ENCODE peak calls at places on chromosomes 2 and 18, in seven cellular contexts. N is mucosa of descending colon, F is astrocyte, R is OCI-LY7, O is bronchial epithelial cell, X is fibroblast of mammary gland, I is cardiac fibroblast. L is an unnamed sample.

GRCh38 chr2:106147159-106147558 is 46.9 kb downstream of the UXS1 start:
- DNase-seq in R (no peak), N (no peak), I (peak), X (peak), F (peak), O (peak), L (peak)

GRCh38 chr2:109611467-109612095 is 2.2 kb downstream of the SEPTIN10 start:
- DNase-seq in N (no peak), O (peak), X (peak), F (peak), I (peak), R (no peak), L (peak)

GRCh38 chr2:3597567-3597966 is 2.7 kb downstream of the COLEC11 start:
- DNase-seq in R (no peak), N (no peak), O (no peak), I (no peak), F (no peak), X (no peak), L (no peak)

GRCh38 chr18:44036500-44036899 is 644.2 kb upstream of the SETBP1 start:
- DNase-seq in I (peak), N (peak), O (no peak), R (no peak), X (no peak), F (no peak), L (peak)

GRCh38 chr2:224308267-224308911 is 93.5 kb downstream of the FAM124B start:
- DNase-seq in N (no peak), F (no peak), X (no peak), O (no peak), I (no peak), R (no peak), L (no peak)

GRCh38 chr2:231211461-231211860 is 13.0 kb downstream of the ARMC9 start:
- DNase-seq in N (no peak), O (no peak), X (no peak), R (no peak), F (no peak), I (peak), L (no peak)

GRCh38 chr2:16566701-16567100 is 98.9 kb downstream of the CYRIA start:
- DNase-seq in F (no peak), R (no peak), X (no peak), O (no peak), I (no peak), N (no peak), L (no peak)

GRCh38 chr2:223562078-223562477 is 40.1 kb downstream of the SCG2 start:
- DNase-seq in X (no peak), N (no peak), O (no peak), R (no peak), F (no peak), I (no peak), L (no peak)

GRCh38 chr2:67255933-67256615 is 141.1 kb upstream of the ETAA1 start:
- DNase-seq in N (no peak), I (peak), O (peak), X (peak), R (no peak), F (peak), L (peak)

GRCh38 chr2:152562208-152562884 is 154.9 kb downstream of the PRPF40A start:
- DNase-seq in F (no peak), O (no peak), R (no peak), N (no peak), X (no peak), I (no peak), L (no peak)

GRCh38 chr2:239155806-239156480 is 244.9 kb downstream of the HDAC4 start:
- DNase-seq in R (no peak), X (no peak), N (no peak), F (no peak), I (no peak), O (no peak), L (no peak)

GRCh38 chr18:79523738-79524180 is 128.0 kb downstream of the NFATC1 start:
- DNase-seq in N (peak), O (no peak), I (no peak), R (peak), X (no peak), F (peak), L (no peak)

GRCh38 chr18:67232991-67233390 is 283.5 kb downstream of the DSEL start:
- DNase-seq in O (peak), X (peak), R (no peak), N (no peak), I (peak), F (no peak), L (peak)

GRCh38 chr2:187593697-187594096 is 39.5 kb upstream of the TFPI start:
- DNase-seq in F (peak), O (peak), X (no peak), I (no peak), R (no peak), N (no peak), L (no peak)

GRCh38 chr2:35463805-35464596 is 891.6 kb upstream of the CRIM1 start:
- DNase-seq in X (no peak), N (no peak), O (no peak), F (peak), I (no peak), R (no peak), L (no peak)

GRCh38 chr2:40332096-40332826 is 119.6 kb downstream of the SLC8A1 start:
- DNase-seq in R (no peak), F (peak), N (no peak), I (peak), O (peak), X (peak), L (peak)

GRCh38 chr18:71471963-71472725 is 1072.0 kb downstream of the CBLN2 start:
- DNase-seq in O (no peak), F (no peak), X (no peak), R (no peak), I (no peak), N (no peak), L (no peak)

GRCh38 chr18:51278045-51278649 is 80.7 kb upstream of the MEX3C start:
- DNase-seq in I (peak), N (peak), R (peak), O (peak), F (no peak), X (peak), L (peak)

GRCh38 chr2:54402350-54402749 is 53.8 kb upstream of the SPTBN1 start:
- DNase-seq in O (no peak), X (peak), N (peak), F (no peak), I (peak), R (no peak), L (peak)

GRCh38 chr18:28728891-28729290 is 552.0 kb upstream of the CDH2 start:
- DNase-seq in R (no peak), F (peak), O (peak), X (peak), N (no peak), I (no peak), L (peak)

GRCh38 chr18:10771053-10771709 is 245.4 kb downstream of the NAPG start:
- DNase-seq in R (no peak), F (no peak), X (peak), O (peak), N (no peak), I (no peak), L (peak)

GRCh38 chr2:72263043-72263780 is 115.5 kb upstream of the CYP26B1 start:
- DNase-seq in O (no peak), X (no peak), I (no peak), R (no peak), N (no peak), F (no peak), L (no peak)

GRCh38 chr2:240322231-240322955 is 113.1 kb upstream of the GPC1 start:
- DNase-seq in I (peak), F (no peak), R (no peak), N (no peak), O (no peak), X (peak), L (peak)

GRCh38 chr2:103435010-103435409 is 673.2 kb downstream of the TMEM182 start:
- DNase-seq in N (no peak), O (peak), I (no peak), X (peak), R (no peak), F (peak), L (no peak)

GRCh38 chr2:96819101-96819875 is 3.2 kb downstream of the CNNM3 start:
- DNase-seq in X (no peak), O (peak), I (no peak), R (no peak), N (peak), F (no peak), L (no peak)

GRCh38 chr2:196551014-196551413 is 88.5 kb upstream of the CCDC150 start:
- DNase-seq in N (no peak), F (no peak), I (peak), O (no peak), X (peak), R (no peak), L (no peak)

GRCh38 chr2:189601043-189601442 is 20.5 kb upstream of the SLC40A1 start:
- DNase-seq in X (peak), R (no peak), I (no peak), F (peak), O (peak), N (no peak), L (peak)

GRCh38 chr2:55408946-55409868 is 10.4 kb downstream of the CCDC88A start:
- DNase-seq in F (peak), R (no peak), O (no peak), X (no peak), N (no peak), I (peak), L (peak)

GRCh38 chr18:39675358-39675757 is 2109.8 kb upstream of the CELF4 start:
- DNase-seq in R (no peak), N (no peak), O (no peak), I (peak), X (peak), F (peak), L (peak)

GRCh38 chr2:216109962-216110614 is 940 bp downstream of the XRCC5 start:
- DNase-seq in O (peak), N (no peak), F (peak), R (peak), X (peak), I (peak), L (peak)

GRCh38 chr18:24300703-24301102 is 96.9 kb downstream of the OSBPL1A start:
- DNase-seq in F (no peak), X (no peak), R (no peak), I (no peak), N (no peak), O (peak), L (no peak)

GRCh38 chr2:105804266-105804665 is 59.6 kb downstream of the NCK2 start:
- DNase-seq in F (peak), X (no peak), R (no peak), I (peak), N (no peak), O (no peak), L (peak)

GRCh38 chr2:237244976-237245646 is 159.4 kb downstream of the COPS8 start:
- DNase-seq in F (peak), X (peak), I (peak), R (no peak), O (no peak), N (no peak), L (peak)

GRCh38 chr2:235740821-235741220 is 247.0 kb downstream of the AGAP1 start:
- DNase-seq in N (peak), R (no peak), O (no peak), I (no peak), F (no peak), X (no peak), L (no peak)
- TF ChIP-seq CTCF in N (no peak), R (peak), O (peak), I (peak), F (peak), X (peak), L (peak)

GRCh38 chr2:217938038-217938437 is 64.8 kb downstream of the TNS1 start:
- DNase-seq in F (no peak), N (no peak), X (no peak), O (no peak), I (no peak), R (no peak), L (no peak)

GRCh38 chr2:217937446-217937845 is 65.3 kb downstream of the TNS1 start:
- DNase-seq in N (no peak), R (no peak), F (no peak), O (no peak), I (peak), X (no peak), L (no peak)

GRCh38 chr2:217939629-217940245 is 63.1 kb downstream of the TNS1 start:
- DNase-seq in O (no peak), R (no peak), X (no peak), N (no peak), F (no peak), I (no peak), L (no peak)

GRCh38 chr2:217940261-217941220 is 62.3 kb downstream of the TNS1 start:
- DNase-seq in R (no peak), X (no peak), I (no peak), F (no peak), O (no peak), N (no peak), L (no peak)

GRCh38 chr2:217939220-217939619 is 63.6 kb downstream of the TNS1 start:
- DNase-seq in N (no peak), I (no peak), F (no peak), X (no peak), O (no peak), R (no peak), L (no peak)
- H3K4me3 ChIP-seq in N (no peak), I (no peak), F (no peak), X (no peak), O (no peak), R (no peak), L (no peak)

DNA sequence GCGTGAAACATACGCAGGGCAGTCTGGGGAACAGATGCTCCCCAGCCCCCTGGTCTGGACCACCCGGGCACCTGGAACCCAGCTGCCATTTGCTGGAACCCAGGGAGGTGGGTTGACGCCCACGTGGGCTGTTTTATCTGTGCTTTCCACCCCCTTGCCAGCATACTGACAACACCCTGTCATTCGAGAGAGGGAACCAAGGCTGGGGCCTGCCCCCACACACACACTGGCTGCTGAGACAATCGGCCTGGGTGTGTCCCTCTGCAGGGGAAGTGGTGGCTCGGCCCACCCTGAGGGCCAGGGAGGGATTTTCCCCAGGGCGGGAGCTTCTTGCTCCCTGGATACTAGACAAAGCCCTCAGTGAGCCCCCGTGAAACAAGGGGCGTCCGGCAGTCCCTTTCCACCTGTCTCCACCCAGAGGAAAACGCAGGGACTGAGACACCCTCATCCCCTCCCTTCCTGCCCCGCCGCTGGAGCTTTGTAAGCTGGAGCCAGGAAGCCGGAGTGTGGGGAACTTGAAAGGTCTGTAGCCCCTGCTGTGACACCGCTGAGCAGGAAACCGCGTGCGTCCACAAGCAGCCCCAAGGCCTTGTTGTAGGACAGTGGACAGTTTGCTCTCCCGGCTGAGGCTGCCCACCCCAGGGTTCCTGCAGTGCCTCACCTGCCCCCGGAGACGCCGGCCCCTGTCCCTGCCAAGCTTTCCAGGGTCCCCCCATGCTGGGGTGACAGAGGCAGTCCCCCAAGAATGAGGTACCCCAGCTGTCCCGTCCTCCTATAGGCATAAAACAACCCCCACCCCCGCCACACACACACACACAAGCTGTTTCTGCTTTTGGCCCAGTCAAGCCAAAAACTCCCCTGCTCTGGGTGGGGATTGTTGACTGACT is 14.1 kb upstream of the KLF11 start:
- DNase-seq in I (no peak), X (no peak), F (no peak), O (no peak), R (no peak), N (peak), L (no peak)
- TF ChIP-seq CTCF in I (no peak), X (no peak), F (no peak), O (no peak), R (no peak), N (no peak), L (no peak)

DNA sequence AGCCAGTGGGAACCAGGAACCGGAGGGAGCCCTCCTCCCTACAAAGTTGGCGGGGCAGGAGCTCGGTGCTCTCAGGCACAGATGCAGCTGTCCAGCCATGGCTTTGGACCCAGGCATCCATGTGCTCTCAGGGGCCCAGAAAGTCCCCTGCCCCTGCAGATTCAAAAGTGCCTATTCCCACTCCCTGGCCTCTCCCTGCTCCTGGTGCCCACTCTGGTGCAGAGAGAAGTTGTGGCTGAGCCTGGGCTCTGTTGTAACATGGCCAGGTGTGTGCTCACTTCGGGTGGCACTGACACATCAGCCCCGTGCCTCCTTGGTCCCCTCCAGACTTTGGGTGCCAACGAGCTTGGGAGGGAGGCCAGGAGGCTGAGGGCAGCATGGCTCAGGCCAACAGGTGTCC is 315.8 kb upstream of the KYNU start:
- DNase-seq in O (no peak), R (no peak), F (no peak), N (no peak), I (no peak), X (no peak), L (no peak)
- H3K4me3 ChIP-seq in O (no peak), R (no peak), F (no peak), N (no peak), I (no peak), X (no peak), L (no peak)

GRCh38 chr2:733495-733894 is 56.3 kb upstream of the TMEM18 start:
- DNase-seq in I (no peak), X (no peak), F (no peak), O (no peak), R (no peak), N (no peak), L (no peak)

GRCh38 chr2:736939-737338 is 59.7 kb upstream of the TMEM18 start:
- DNase-seq in X (no peak), F (no peak), I (no peak), O (no peak), R (no peak), N (no peak), L (no peak)

GRCh38 chr2:733001-733400 is 55.8 kb upstream of the TMEM18 start:
- DNase-seq in X (no peak), R (no peak), F (no peak), O (no peak), I (no peak), N (no peak), L (no peak)

GRCh38 chr2:731711-732110 is 54.5 kb upstream of the TMEM18 start:
- DNase-seq in O (no peak), I (no peak), F (no peak), R (no peak), N (no peak), X (no peak), L (no peak)

GRCh38 chr2:735670-736218 is 58.5 kb upstream of the TMEM18 start:
- DNase-seq in O (no peak), R (no peak), I (no peak), F (no peak), X (no peak), N (no peak), L (no peak)
- TF ChIP-seq CTCF in O (no peak), R (no peak), I (no peak), F (no peak), X (no peak), N (no peak), L (no peak)

DNA sequence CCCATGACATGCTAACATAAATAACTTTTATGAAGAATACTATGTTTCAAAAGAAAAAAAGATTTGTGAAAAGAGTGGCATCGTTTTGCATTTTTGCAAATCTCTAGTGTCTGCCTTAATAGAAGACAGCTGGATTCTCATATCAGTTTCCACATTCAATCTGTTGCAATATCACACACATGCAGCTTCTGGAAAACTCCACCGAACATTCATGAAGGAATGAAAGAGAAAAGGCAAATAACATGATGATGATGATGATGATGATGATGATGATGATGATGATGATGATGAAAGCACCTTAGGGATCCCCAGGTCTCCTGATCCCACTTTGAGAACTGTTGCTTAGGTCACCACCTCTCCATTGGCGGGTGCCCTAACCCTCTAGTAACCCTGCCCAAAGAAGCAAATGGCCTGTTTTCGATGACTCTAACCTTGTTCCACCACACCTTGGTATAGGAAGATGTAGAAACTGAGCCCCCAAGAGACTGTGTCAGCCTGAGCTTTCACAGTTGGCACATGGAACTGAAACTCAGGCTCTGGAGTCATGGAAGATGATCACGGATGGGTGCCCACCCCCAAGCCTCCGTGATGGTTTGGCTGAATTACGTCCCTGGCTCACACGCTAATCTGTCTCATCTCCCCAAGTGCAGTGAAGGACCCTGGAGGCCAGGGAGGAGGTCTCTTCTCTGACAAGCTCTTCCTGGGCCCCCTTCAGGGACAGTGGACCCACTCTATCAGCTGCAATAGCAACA is 80.1 kb upstream of the SMAD7 start:
- DNase-seq in X (peak), N (no peak), I (no peak), O (no peak), R (no peak), F (no peak), L (no peak)
- H3K4me3 ChIP-seq in X (no peak), N (no peak), I (no peak), O (no peak), R (no peak), F (no peak), L (no peak)

GRCh38 chr18:57438669-57439616 is 3.8 kb downstream of the ONECUT2 start:
- DNase-seq in O (no peak), I (no peak), F (no peak), X (no peak), R (no peak), N (no peak), L (no peak)
- TF ChIP-seq CTCF in O (no peak), I (no peak), F (no peak), X (no peak), R (peak), N (no peak), L (no peak)